ENCODE peak calls at places on chromosomes 3 and 15, in five cellular contexts. One of them, this sample, is unnamed.

GRCh38 chr15:76140069-76140454 is 80.3 kb downstream of the TMEM266 start:
- DNase-seq in BJ: no peak
- DNase-seq in AG10803: no peak
- DNase-seq in aorta: no peak
- DNase-seq in cardiac fibroblast: peak
- DNase-seq in this sample: no peak

GRCh38 chr15:68602484-68603240 is 23.9 kb downstream of the CORO2B start:
- DNase-seq in BJ: no peak
- DNase-seq in AG10803: no peak
- DNase-seq in aorta: no peak
- DNase-seq in cardiac fibroblast: no peak
- DNase-seq in this sample: no peak

GRCh38 chr15:100918034-100918689 is 995 bp upstream of the LRRK1 start:
- DNase-seq in BJ: no peak
- DNase-seq in AG10803: peak
- DNase-seq in aorta: peak
- DNase-seq in cardiac fibroblast: peak
- DNase-seq in this sample: peak

GRCh38 chr3:24470277-24470676 is 24.4 kb downstream of the THRB start:
- DNase-seq in BJ: no peak
- DNase-seq in AG10803: no peak
- DNase-seq in aorta: no peak
- DNase-seq in cardiac fibroblast: no peak
- DNase-seq in this sample: no peak

GRCh38 chr3:13638927-13639326 is 90.0 kb downstream of the FBLN2 start:
- DNase-seq in BJ: no peak
- DNase-seq in AG10803: peak
- DNase-seq in aorta: no peak
- DNase-seq in cardiac fibroblast: no peak
- DNase-seq in this sample: no peak

GRCh38 chr15:79923068-79923514 is 26.3 kb upstream of the MTHFS start:
- DNase-seq in BJ: no peak
- DNase-seq in AG10803: peak
- DNase-seq in aorta: peak
- DNase-seq in cardiac fibroblast: peak
- DNase-seq in this sample: no peak

GRCh38 chr15:63521405-63522142 is 17.2 kb downstream of the USP3 start:
- DNase-seq in BJ: no peak
- DNase-seq in AG10803: peak
- DNase-seq in aorta: no peak
- DNase-seq in cardiac fibroblast: peak
- DNase-seq in this sample: no peak

GRCh38 chr3:18544135-18544534 is 119.0 kb upstream of the SATB1 start:
- DNase-seq in BJ: no peak
- DNase-seq in AG10803: no peak
- DNase-seq in aorta: no peak
- DNase-seq in cardiac fibroblast: no peak
- DNase-seq in this sample: no peak

GRCh38 chr3:140493271-140493670 is 184.6 kb upstream of the TRIM42 start:
- DNase-seq in BJ: no peak
- DNase-seq in AG10803: no peak
- DNase-seq in aorta: no peak
- DNase-seq in cardiac fibroblast: no peak
- DNase-seq in this sample: no peak

GRCh38 chr15:74604983-74605809 is 10.4 kb upstream of the CLK3 start:
- DNase-seq in BJ: no peak
- DNase-seq in AG10803: no peak
- DNase-seq in aorta: no peak
- DNase-seq in cardiac fibroblast: no peak
- DNase-seq in this sample: no peak

GRCh38 chr15:43225201-43225949 is 4.6 kb upstream of the EPB42 start:
- DNase-seq in BJ: no peak
- DNase-seq in AG10803: peak
- DNase-seq in aorta: no peak
- DNase-seq in cardiac fibroblast: peak
- DNase-seq in this sample: no peak

GRCh38 chr3:99699841-99700240 is 61.4 kb downstream of the COL8A1 start:
- DNase-seq in BJ: no peak
- DNase-seq in AG10803: peak
- DNase-seq in aorta: no peak
- DNase-seq in cardiac fibroblast: peak
- DNase-seq in this sample: no peak
- H3K4me3 ChIP-seq in BJ: no peak
- H3K4me3 ChIP-seq in AG10803: no peak
- H3K4me3 ChIP-seq in aorta: no peak
- H3K4me3 ChIP-seq in cardiac fibroblast: no peak
- H3K4me3 ChIP-seq in this sample: no peak

GRCh38 chr3:194057570-194058188 is 78.3 kb upstream of the HES1 start:
- DNase-seq in BJ: no peak
- DNase-seq in AG10803: no peak
- DNase-seq in aorta: no peak
- DNase-seq in cardiac fibroblast: no peak
- DNase-seq in this sample: no peak
- H3K4me3 ChIP-seq in BJ: no peak
- H3K4me3 ChIP-seq in AG10803: no peak
- H3K4me3 ChIP-seq in aorta: peak
- H3K4me3 ChIP-seq in cardiac fibroblast: no peak
- H3K4me3 ChIP-seq in this sample: peak

GRCh38 chr15:65423977-65424679 is 1.4 kb upstream of the IGDCC4 start:
- DNase-seq in BJ: no peak
- DNase-seq in AG10803: peak
- DNase-seq in aorta: no peak
- DNase-seq in cardiac fibroblast: peak
- DNase-seq in this sample: no peak

GRCh38 chr15:65423150-65423976 is 616 bp upstream of the IGDCC4 start:
- DNase-seq in BJ: no peak
- DNase-seq in AG10803: no peak
- DNase-seq in aorta: peak
- DNase-seq in cardiac fibroblast: no peak
- DNase-seq in this sample: no peak

GRCh38 chr15:65421360-65422215 is 1.2 kb downstream of the IGDCC4 start:
- DNase-seq in BJ: no peak
- DNase-seq in AG10803: peak
- DNase-seq in aorta: peak
- DNase-seq in cardiac fibroblast: no peak
- DNase-seq in this sample: no peak

GRCh38 chr15:65418596-65418995 is 4.2 kb downstream of the IGDCC4 start:
- DNase-seq in BJ: no peak
- DNase-seq in AG10803: no peak
- DNase-seq in aorta: peak
- DNase-seq in cardiac fibroblast: no peak
- DNase-seq in this sample: no peak

GRCh38 chr15:65420975-65421359 is 1.8 kb downstream of the IGDCC4 start:
- DNase-seq in BJ: no peak
- DNase-seq in AG10803: no peak
- DNase-seq in aorta: peak
- DNase-seq in cardiac fibroblast: no peak
- DNase-seq in this sample: no peak
- H3K4me3 ChIP-seq in BJ: no peak
- H3K4me3 ChIP-seq in AG10803: peak
- H3K4me3 ChIP-seq in aorta: no peak
- H3K4me3 ChIP-seq in cardiac fibroblast: peak
- H3K4me3 ChIP-seq in this sample: peak

DNA sequence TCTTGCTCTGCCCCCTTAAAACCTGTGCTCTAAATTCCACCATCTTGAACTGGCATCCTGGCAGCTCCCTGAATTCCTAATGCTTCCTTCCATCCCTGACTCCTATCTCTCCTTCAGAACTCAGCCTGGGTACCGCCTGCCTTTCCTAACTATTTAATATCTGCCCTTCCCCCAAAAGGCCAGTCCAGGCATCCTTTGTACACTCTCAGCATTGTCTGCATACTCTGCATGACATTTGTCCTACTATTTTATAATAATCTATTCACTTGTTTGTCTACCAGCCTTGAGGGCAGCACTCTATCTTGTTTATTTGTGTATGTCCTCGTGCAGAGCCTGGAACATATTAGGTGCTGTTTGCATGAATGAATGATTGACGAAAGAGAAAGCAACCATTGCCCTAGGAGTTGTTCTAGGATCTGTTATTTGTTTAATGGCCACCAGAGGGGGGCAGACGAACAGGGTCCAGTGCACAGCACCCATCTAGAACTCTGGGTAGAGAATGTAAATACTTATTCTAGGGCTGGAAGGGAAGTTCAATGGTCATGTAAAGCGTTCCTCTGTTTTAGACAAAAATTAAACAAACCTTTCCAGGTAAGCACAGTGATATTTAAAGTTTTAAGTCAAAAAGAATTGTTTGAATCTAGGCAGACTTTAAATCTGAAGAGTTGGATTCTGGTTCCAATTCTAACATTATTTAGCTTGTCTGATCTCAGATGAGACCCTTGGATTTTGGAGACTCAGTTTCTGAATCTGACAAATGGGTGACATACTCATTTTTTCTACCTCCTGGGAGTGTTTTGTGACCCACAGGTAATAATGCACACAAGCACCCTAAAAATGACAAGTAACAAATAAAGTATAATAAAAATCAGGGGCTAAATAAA is 125.8 kb upstream of the GALNT15 start:
- DNase-seq in BJ: no peak
- DNase-seq in AG10803: peak
- DNase-seq in aorta: no peak
- DNase-seq in cardiac fibroblast: peak
- DNase-seq in this sample: no peak
- H3K4me3 ChIP-seq in BJ: no peak
- H3K4me3 ChIP-seq in AG10803: peak
- H3K4me3 ChIP-seq in aorta: no peak
- H3K4me3 ChIP-seq in cardiac fibroblast: no peak
- H3K4me3 ChIP-seq in this sample: no peak

GRCh38 chr15:73369073-73369694 is 426 bp upstream of the HCN4 start:
- DNase-seq in BJ: no peak
- DNase-seq in AG10803: no peak
- DNase-seq in aorta: no peak
- DNase-seq in cardiac fibroblast: no peak
- DNase-seq in this sample: no peak
- H3K4me3 ChIP-seq in BJ: no peak
- H3K4me3 ChIP-seq in AG10803: no peak
- H3K4me3 ChIP-seq in aorta: no peak
- H3K4me3 ChIP-seq in cardiac fibroblast: no peak
- H3K4me3 ChIP-seq in this sample: no peak

DNA sequence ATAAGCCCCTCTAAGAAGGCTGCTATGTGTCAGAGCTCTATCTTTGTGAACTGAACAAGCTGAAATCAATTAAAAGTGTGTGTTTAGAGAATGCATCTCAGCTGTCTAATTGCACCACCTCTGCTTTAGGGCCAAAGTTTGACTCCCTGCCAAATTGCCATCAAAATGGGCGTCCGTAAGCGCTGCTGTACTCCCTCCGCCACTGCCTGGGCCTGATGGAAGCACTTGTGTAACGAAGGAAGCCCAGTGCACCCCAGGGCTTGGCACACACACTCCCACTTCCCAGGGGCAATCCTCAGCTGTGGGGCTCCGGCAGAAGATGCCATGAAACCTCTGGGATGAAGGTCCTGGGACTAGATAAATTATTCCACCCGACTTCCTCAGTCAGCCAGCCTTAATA is 137.9 kb downstream of the RORA start:
- DNase-seq in BJ: no peak
- DNase-seq in AG10803: peak
- DNase-seq in aorta: no peak
- DNase-seq in cardiac fibroblast: no peak
- DNase-seq in this sample: no peak
- H3K4me3 ChIP-seq in BJ: no peak
- H3K4me3 ChIP-seq in AG10803: no peak
- H3K4me3 ChIP-seq in aorta: no peak
- H3K4me3 ChIP-seq in cardiac fibroblast: no peak
- H3K4me3 ChIP-seq in this sample: no peak

GRCh38 chr15:95327661-95328060 is 1002.8 kb upstream of the NR2F2 start:
- DNase-seq in BJ: no peak
- DNase-seq in AG10803: no peak
- DNase-seq in aorta: no peak
- DNase-seq in cardiac fibroblast: peak
- DNase-seq in this sample: no peak
- H3K4me3 ChIP-seq in BJ: no peak
- H3K4me3 ChIP-seq in AG10803: no peak
- H3K4me3 ChIP-seq in aorta: no peak
- H3K4me3 ChIP-seq in cardiac fibroblast: no peak
- H3K4me3 ChIP-seq in this sample: no peak

GRCh38 chr3:126747768-126748167 is 43.7 kb downstream of the CHCHD6 start:
- DNase-seq in BJ: no peak
- DNase-seq in AG10803: no peak
- DNase-seq in aorta: peak
- DNase-seq in cardiac fibroblast: no peak
- DNase-seq in this sample: no peak

GRCh38 chr3:126743781-126744180 is 39.7 kb downstream of the CHCHD6 start:
- DNase-seq in BJ: no peak
- DNase-seq in AG10803: no peak
- DNase-seq in aorta: no peak
- DNase-seq in cardiac fibroblast: no peak
- DNase-seq in this sample: no peak

GRCh38 chr3:126746395-126747177 is 42.5 kb downstream of the CHCHD6 start:
- DNase-seq in BJ: peak
- DNase-seq in AG10803: peak
- DNase-seq in aorta: peak
- DNase-seq in cardiac fibroblast: peak
- DNase-seq in this sample: peak

GRCh38 chr3:126743350-126743749 is 39.3 kb downstream of the CHCHD6 start:
- DNase-seq in BJ: no peak
- DNase-seq in AG10803: no peak
- DNase-seq in aorta: no peak
- DNase-seq in cardiac fibroblast: no peak
- DNase-seq in this sample: no peak

GRCh38 chr3:126745760-126746394 is 41.8 kb downstream of the CHCHD6 start:
- DNase-seq in BJ: no peak
- DNase-seq in AG10803: no peak
- DNase-seq in aorta: no peak
- DNase-seq in cardiac fibroblast: no peak
- DNase-seq in this sample: no peak
- H3K4me3 ChIP-seq in BJ: no peak
- H3K4me3 ChIP-seq in AG10803: no peak
- H3K4me3 ChIP-seq in aorta: no peak
- H3K4me3 ChIP-seq in cardiac fibroblast: no peak
- H3K4me3 ChIP-seq in this sample: no peak

This sample was measured in AG09309.